ENCODE peak calls at places on chromosomes 5 and 9, in ten cellular contexts. One of them, this sample, is unnamed. For H3K4me1 and H3K9me3, the result is how much of the 10 kb centered on the place peaks cover.

GRCh38 chr5:415928-416635 is 26.9 kb upstream of the EXOC3 start:
- DNase-seq in tibial nerve: no peak
- DNase-seq in cardiac muscle cell: no peak
- DNase-seq in right cardiac atrium: no peak
- DNase-seq in SJCRH30: no peak
- DNase-seq in sigmoid colon: peak
- DNase-seq in heart right ventricle: no peak
- DNase-seq in naive thymus-derived CD4-positive, alpha-beta T cell: no peak
- DNase-seq in psoas muscle: no peak
- DNase-seq in PC-9: no peak
- DNase-seq in this sample: no peak

GRCh38 chr5:88659529-88660325 is 223.3 kb downstream of the MEF2C start:
- DNase-seq in psoas muscle: no peak
- DNase-seq in cardiac muscle cell: no peak
- DNase-seq in PC-9: no peak
- DNase-seq in SJCRH30: no peak
- DNase-seq in right cardiac atrium: peak
- DNase-seq in heart right ventricle: no peak
- DNase-seq in naive thymus-derived CD4-positive, alpha-beta T cell: no peak
- DNase-seq in sigmoid colon: no peak
- DNase-seq in tibial nerve: no peak
- DNase-seq in this sample: no peak

GRCh38 chr9:106896695-106897094 is 33.7 kb downstream of the ZNF462 start:
- DNase-seq in psoas muscle: no peak
- DNase-seq in sigmoid colon: no peak
- DNase-seq in tibial nerve: no peak
- DNase-seq in naive thymus-derived CD4-positive, alpha-beta T cell: no peak
- DNase-seq in right cardiac atrium: no peak
- DNase-seq in SJCRH30: no peak
- DNase-seq in heart right ventricle: no peak
- DNase-seq in PC-9: no peak
- DNase-seq in cardiac muscle cell: no peak
- DNase-seq in this sample: no peak

GRCh38 chr5:91369480-91369879 is 13.6 kb downstream of the ARRDC3 start:
- DNase-seq in SJCRH30: no peak
- DNase-seq in psoas muscle: no peak
- DNase-seq in cardiac muscle cell: no peak
- DNase-seq in right cardiac atrium: no peak
- DNase-seq in heart right ventricle: no peak
- DNase-seq in naive thymus-derived CD4-positive, alpha-beta T cell: no peak
- DNase-seq in PC-9: no peak
- DNase-seq in sigmoid colon: no peak
- DNase-seq in tibial nerve: no peak
- DNase-seq in this sample: no peak

GRCh38 chr9:130989891-130990290 is 19.1 kb upstream of the LAMC3 start:
- DNase-seq in sigmoid colon: no peak
- DNase-seq in cardiac muscle cell: no peak
- DNase-seq in tibial nerve: no peak
- DNase-seq in PC-9: no peak
- DNase-seq in SJCRH30: no peak
- DNase-seq in psoas muscle: no peak
- DNase-seq in heart right ventricle: no peak
- DNase-seq in right cardiac atrium: no peak
- DNase-seq in naive thymus-derived CD4-positive, alpha-beta T cell: no peak
- DNase-seq in this sample: no peak

GRCh38 chr9:136840140-136840876 is 2.0 kb upstream of the AJM1 start:
- DNase-seq in SJCRH30: no peak
- DNase-seq in naive thymus-derived CD4-positive, alpha-beta T cell: no peak
- DNase-seq in cardiac muscle cell: no peak
- DNase-seq in PC-9: peak
- DNase-seq in psoas muscle: no peak
- DNase-seq in tibial nerve: no peak
- DNase-seq in right cardiac atrium: peak
- DNase-seq in heart right ventricle: no peak
- DNase-seq in sigmoid colon: no peak
- DNase-seq in this sample: no peak

GRCh38 chr5:5957737-5958136 is 420.6 kb downstream of the MED10 start:
- DNase-seq in sigmoid colon: no peak
- DNase-seq in SJCRH30: no peak
- DNase-seq in heart right ventricle: no peak
- DNase-seq in right cardiac atrium: no peak
- DNase-seq in naive thymus-derived CD4-positive, alpha-beta T cell: no peak
- DNase-seq in PC-9: no peak
- DNase-seq in psoas muscle: no peak
- DNase-seq in tibial nerve: no peak
- DNase-seq in cardiac muscle cell: no peak
- DNase-seq in this sample: no peak

GRCh38 chr5:95631991-95632675 is 12.2 kb downstream of the GPR150 start:
- DNase-seq in naive thymus-derived CD4-positive, alpha-beta T cell: peak
- DNase-seq in sigmoid colon: no peak
- DNase-seq in heart right ventricle: no peak
- DNase-seq in PC-9: no peak
- DNase-seq in cardiac muscle cell: peak
- DNase-seq in tibial nerve: no peak
- DNase-seq in psoas muscle: no peak
- DNase-seq in right cardiac atrium: no peak
- DNase-seq in SJCRH30: no peak
- DNase-seq in this sample: peak

GRCh38 chr5:65329266-65329665 is 152.5 kb downstream of the ADAMTS6 start:
- DNase-seq in sigmoid colon: no peak
- DNase-seq in tibial nerve: no peak
- DNase-seq in cardiac muscle cell: peak
- DNase-seq in psoas muscle: no peak
- DNase-seq in right cardiac atrium: no peak
- DNase-seq in heart right ventricle: no peak
- DNase-seq in SJCRH30: no peak
- DNase-seq in PC-9: no peak
- DNase-seq in naive thymus-derived CD4-positive, alpha-beta T cell: no peak
- DNase-seq in this sample: no peak

GRCh38 chr5:84228266-84228665 is 156.4 kb downstream of the EDIL3 start:
- DNase-seq in PC-9: no peak
- DNase-seq in psoas muscle: no peak
- DNase-seq in right cardiac atrium: no peak
- DNase-seq in tibial nerve: no peak
- DNase-seq in cardiac muscle cell: no peak
- DNase-seq in SJCRH30: no peak
- DNase-seq in sigmoid colon: no peak
- DNase-seq in naive thymus-derived CD4-positive, alpha-beta T cell: no peak
- DNase-seq in heart right ventricle: no peak
- DNase-seq in this sample: no peak

GRCh38 chr5:3317051-3317795 is 278.4 kb upstream of the IRX1 start:
- DNase-seq in psoas muscle: no peak
- DNase-seq in PC-9: no peak
- DNase-seq in SJCRH30: no peak
- DNase-seq in sigmoid colon: no peak
- DNase-seq in cardiac muscle cell: no peak
- DNase-seq in heart right ventricle: no peak
- DNase-seq in tibial nerve: no peak
- DNase-seq in naive thymus-derived CD4-positive, alpha-beta T cell: no peak
- DNase-seq in right cardiac atrium: no peak
- DNase-seq in this sample: no peak

DNA sequence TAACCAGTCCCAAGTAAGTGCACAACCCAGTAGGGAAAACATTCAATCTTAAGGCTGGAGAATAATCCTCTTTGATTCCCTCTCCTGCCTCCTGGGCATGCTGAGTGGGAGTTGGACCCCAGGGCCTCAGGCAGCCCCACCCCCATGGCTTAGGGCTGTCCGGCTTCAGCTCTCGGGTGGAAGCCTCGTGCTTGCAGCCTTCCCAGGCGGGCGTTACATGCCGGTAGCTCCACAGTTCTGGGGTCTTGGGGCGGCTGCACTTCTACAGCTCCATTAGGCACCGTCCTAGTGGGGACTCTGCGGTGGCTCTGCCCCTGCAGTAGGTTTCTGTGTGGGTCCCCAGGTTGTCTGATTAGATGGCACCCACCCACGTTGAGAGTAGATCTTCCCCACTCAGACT is 10.1 kb downstream of the GLIPR2 start:
- DNase-seq in cardiac muscle cell: no peak
- DNase-seq in PC-9: no peak
- DNase-seq in heart right ventricle: no peak
- DNase-seq in sigmoid colon: no peak
- DNase-seq in right cardiac atrium: peak
- DNase-seq in psoas muscle: no peak
- DNase-seq in SJCRH30: no peak
- DNase-seq in tibial nerve: no peak
- DNase-seq in naive thymus-derived CD4-positive, alpha-beta T cell: no peak
- DNase-seq in this sample: no peak
- H3K4me1 ChIP-seq in cardiac muscle cell: under half
- H3K4me1 ChIP-seq in PC-9: under half
- H3K4me1 ChIP-seq in heart right ventricle: under half
- H3K4me1 ChIP-seq in sigmoid colon: half or more
- H3K4me1 ChIP-seq in right cardiac atrium: under half
- H3K4me1 ChIP-seq in psoas muscle: under half
- H3K4me1 ChIP-seq in SJCRH30: under half
- H3K4me1 ChIP-seq in tibial nerve: half or more
- H3K4me1 ChIP-seq in naive thymus-derived CD4-positive, alpha-beta T cell: half or more
- H3K4me1 ChIP-seq in this sample: under half

DNA sequence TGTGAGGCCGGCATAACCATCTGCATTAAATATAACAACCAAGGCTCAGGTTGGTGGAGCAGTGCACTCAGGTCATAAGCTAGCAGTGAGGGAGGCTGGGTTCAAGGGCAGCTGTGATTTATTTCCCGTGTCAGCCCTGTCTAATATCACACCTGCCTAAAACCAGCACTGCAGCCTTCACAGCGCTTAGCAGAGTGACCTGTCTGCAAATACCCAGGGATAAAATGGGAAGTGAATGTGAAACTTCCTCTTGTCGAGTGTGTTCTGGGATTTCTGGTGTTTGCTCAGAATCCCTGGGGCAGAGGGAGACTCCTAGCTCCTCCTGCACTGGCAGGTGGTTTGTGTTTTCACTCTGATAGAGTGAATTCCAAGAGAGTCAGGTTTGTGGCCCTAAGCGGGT is 57.5 kb downstream of the ZNF510 start:
- DNase-seq in psoas muscle: no peak
- DNase-seq in PC-9: no peak
- DNase-seq in cardiac muscle cell: no peak
- DNase-seq in tibial nerve: no peak
- DNase-seq in SJCRH30: no peak
- DNase-seq in sigmoid colon: no peak
- DNase-seq in right cardiac atrium: no peak
- DNase-seq in heart right ventricle: no peak
- DNase-seq in naive thymus-derived CD4-positive, alpha-beta T cell: no peak
- DNase-seq in this sample: no peak
- H3K9me3 ChIP-seq in psoas muscle: under half
- H3K9me3 ChIP-seq in PC-9: under half
- H3K9me3 ChIP-seq in cardiac muscle cell: under half
- H3K9me3 ChIP-seq in tibial nerve: under half
- H3K9me3 ChIP-seq in SJCRH30: under half
- H3K9me3 ChIP-seq in sigmoid colon: under half
- H3K9me3 ChIP-seq in right cardiac atrium: under half
- H3K9me3 ChIP-seq in heart right ventricle: under half
- H3K9me3 ChIP-seq in naive thymus-derived CD4-positive, alpha-beta T cell: under half
- H3K9me3 ChIP-seq in this sample: under half

DNA sequence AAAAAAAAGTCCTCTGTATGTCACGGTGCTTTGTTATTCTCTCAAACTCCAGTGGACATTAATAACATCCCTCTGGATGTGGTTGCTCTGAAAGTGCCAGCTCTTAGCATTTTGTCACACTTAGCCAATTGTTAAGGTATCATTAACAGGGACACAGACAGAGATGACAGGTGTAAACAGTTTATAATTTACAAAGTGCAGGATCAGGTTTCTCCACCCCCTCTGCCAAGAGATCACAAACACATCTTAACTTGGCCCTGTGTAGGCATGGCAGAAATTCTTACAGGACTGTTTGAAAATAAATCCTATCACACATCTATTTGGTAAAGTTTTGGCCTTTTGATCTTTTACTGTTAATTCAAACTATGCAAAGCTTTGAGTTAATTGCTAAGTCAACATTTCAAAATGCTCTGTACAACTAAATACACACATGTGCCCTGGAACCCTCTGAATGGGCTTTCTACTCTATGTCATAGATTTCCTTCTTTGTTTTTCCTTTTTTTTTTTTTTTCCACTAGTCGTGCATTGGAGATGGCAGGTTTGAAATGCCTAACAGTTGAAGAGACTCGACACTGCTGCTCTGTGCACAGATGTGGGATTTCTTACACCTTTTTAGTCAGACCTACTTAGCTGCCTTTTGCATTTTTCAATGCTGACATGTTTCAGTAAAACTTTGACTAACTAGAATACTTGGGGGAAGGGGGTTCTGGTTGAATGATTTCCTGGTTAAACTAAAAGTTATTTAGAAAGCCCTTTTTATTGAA is 41.7 kb downstream of the SEMA6A start:
- DNase-seq in sigmoid colon: no peak
- DNase-seq in PC-9: no peak
- DNase-seq in SJCRH30: peak
- DNase-seq in psoas muscle: no peak
- DNase-seq in right cardiac atrium: no peak
- DNase-seq in cardiac muscle cell: no peak
- DNase-seq in heart right ventricle: no peak
- DNase-seq in tibial nerve: no peak
- DNase-seq in naive thymus-derived CD4-positive, alpha-beta T cell: no peak
- DNase-seq in this sample: no peak
- H3K4me1 ChIP-seq in sigmoid colon: half or more
- H3K4me1 ChIP-seq in PC-9: under half
- H3K4me1 ChIP-seq in SJCRH30: under half
- H3K4me1 ChIP-seq in psoas muscle: under half
- H3K4me1 ChIP-seq in right cardiac atrium: under half
- H3K4me1 ChIP-seq in cardiac muscle cell: under half
- H3K4me1 ChIP-seq in heart right ventricle: under half
- H3K4me1 ChIP-seq in tibial nerve: under half
- H3K4me1 ChIP-seq in naive thymus-derived CD4-positive, alpha-beta T cell: under half
- H3K4me1 ChIP-seq in this sample: half or more

GRCh38 chr5:179268966-179269693 is 76.1 kb downstream of the ADAMTS2 start:
- DNase-seq in heart right ventricle: no peak
- DNase-seq in tibial nerve: peak
- DNase-seq in right cardiac atrium: no peak
- DNase-seq in sigmoid colon: no peak
- DNase-seq in naive thymus-derived CD4-positive, alpha-beta T cell: no peak
- DNase-seq in psoas muscle: peak
- DNase-seq in cardiac muscle cell: peak
- DNase-seq in PC-9: no peak
- DNase-seq in SJCRH30: no peak
- DNase-seq in this sample: no peak

GRCh38 chr5:179270581-179271300 is 74.5 kb downstream of the ADAMTS2 start:
- DNase-seq in psoas muscle: peak
- DNase-seq in heart right ventricle: no peak
- DNase-seq in sigmoid colon: peak
- DNase-seq in tibial nerve: peak
- DNase-seq in SJCRH30: no peak
- DNase-seq in PC-9: no peak
- DNase-seq in right cardiac atrium: peak
- DNase-seq in cardiac muscle cell: peak
- DNase-seq in naive thymus-derived CD4-positive, alpha-beta T cell: no peak
- DNase-seq in this sample: peak

GRCh38 chr5:179271301-179271650 is 74.0 kb downstream of the ADAMTS2 start:
- DNase-seq in tibial nerve: no peak
- DNase-seq in cardiac muscle cell: no peak
- DNase-seq in sigmoid colon: no peak
- DNase-seq in right cardiac atrium: no peak
- DNase-seq in PC-9: no peak
- DNase-seq in heart right ventricle: no peak
- DNase-seq in SJCRH30: no peak
- DNase-seq in psoas muscle: no peak
- DNase-seq in naive thymus-derived CD4-positive, alpha-beta T cell: no peak
- DNase-seq in this sample: no peak

GRCh38 chr5:179268399-179268952 is 76.8 kb downstream of the ADAMTS2 start:
- DNase-seq in cardiac muscle cell: no peak
- DNase-seq in naive thymus-derived CD4-positive, alpha-beta T cell: no peak
- DNase-seq in right cardiac atrium: no peak
- DNase-seq in psoas muscle: peak
- DNase-seq in PC-9: no peak
- DNase-seq in heart right ventricle: no peak
- DNase-seq in SJCRH30: no peak
- DNase-seq in tibial nerve: peak
- DNase-seq in sigmoid colon: no peak
- DNase-seq in this sample: peak

GRCh38 chr5:179269781-179270543 is 75.3 kb downstream of the ADAMTS2 start:
- DNase-seq in PC-9: no peak
- DNase-seq in tibial nerve: peak
- DNase-seq in heart right ventricle: no peak
- DNase-seq in SJCRH30: no peak
- DNase-seq in naive thymus-derived CD4-positive, alpha-beta T cell: peak
- DNase-seq in sigmoid colon: peak
- DNase-seq in psoas muscle: peak
- DNase-seq in right cardiac atrium: no peak
- DNase-seq in cardiac muscle cell: peak
- DNase-seq in this sample: peak
- H3K9me3 ChIP-seq in PC-9: under half
- H3K9me3 ChIP-seq in tibial nerve: under half
- H3K9me3 ChIP-seq in heart right ventricle: under half
- H3K9me3 ChIP-seq in SJCRH30: under half
- H3K9me3 ChIP-seq in naive thymus-derived CD4-positive, alpha-beta T cell: under half
- H3K9me3 ChIP-seq in sigmoid colon: under half
- H3K9me3 ChIP-seq in psoas muscle: under half
- H3K9me3 ChIP-seq in right cardiac atrium: under half
- H3K9me3 ChIP-seq in cardiac muscle cell: under half
- H3K9me3 ChIP-seq in this sample: under half